ENCODE peak calls at places on chromosomes 11 and 22, in six cellular contexts. M is GM10248; O is AG08395; A is stimulated activated CD4-positive, alpha-beta T cell treated with anti-CD3 and anti-CD28 coated beads, Interleukin-4, amount 100 ng/mL, for 48 hours; R is NCI-H2081; T is CD8-positive, alpha-beta memory T cell. H is an unnamed sample.

GRCh38 chr11:86523738-86524602 is 148.4 kb downstream of the ME3 start:
- DNase-seq in M (no peak), O (peak), A (no peak), R (no peak), T (no peak), H (peak)

GRCh38 chr11:32550207-32550606 is 33.4 kb upstream of the EIF3M start:
- DNase-seq in M (no peak), O (no peak), A (no peak), R (no peak), T (no peak), H (no peak)

GRCh38 chr11:66336234-66337102 is at the start of gene RIN1:
- DNase-seq in M (peak), O (peak), A (peak), R (peak), T (peak), H (peak)

GRCh38 chr11:67387518-67387917 is 4.3 kb upstream of the RAD9A start:
- DNase-seq in M (no peak), O (no peak), A (no peak), R (no peak), T (no peak), H (no peak)

GRCh38 chr11:117634756-117635593 is 162.0 kb downstream of the DSCAML1 start:
- DNase-seq in M (no peak), O (no peak), A (no peak), R (no peak), T (no peak), H (no peak)

GRCh38 chr11:64305691-64306562 is 603 bp downstream of the ESRRA start:
- DNase-seq in M (peak), O (no peak), A (peak), R (peak), T (peak), H (no peak)

GRCh38 chr22:31151872-31152271 is 8.1 kb upstream of the RNF185 start:
- DNase-seq in M (no peak), O (no peak), A (no peak), R (no peak), T (no peak), H (no peak)

GRCh38 chr22:41654322-41654721 is 33.2 kb downstream of the XRCC6 start:
- DNase-seq in M (no peak), O (no peak), A (no peak), R (no peak), T (no peak), H (no peak)

GRCh38 chr22:20972933-20973577 is 6.0 kb downstream of the AIFM3 start:
- DNase-seq in M (no peak), O (no peak), A (no peak), R (no peak), T (no peak), H (no peak)

GRCh38 chr11:34235591-34236071 is 122.2 kb downstream of the ABTB2 start:
- DNase-seq in M (no peak), O (no peak), A (no peak), R (no peak), T (no peak), H (no peak)